ENCODE peak calls at places on chromosomes 6 and 20, in seven cellular contexts. L, K, R, P, H, C and X are unnamed samples.

GRCh38 chr20:25252686-25253421 is 5.0 kb downstream of the PYGB start:
- DNase-seq in L (no peak), K (peak; percentile 46), R (no peak), P (no peak), H (no peak), C (peak; percentile 54), X (no peak)

GRCh38 chr6:29723666-29724588 is 693 bp downstream of the HLA-F start:
- DNase-seq in L (no peak), K (no peak), R (peak; percentile 19), P (peak; percentile 78), H (no peak), C (no peak), X (no peak)

GRCh38 chr6:159151266-159151855 is 17.8 kb upstream of the FNDC1 start:
- DNase-seq in L (peak; percentile 27), K (peak; percentile 19), R (peak; percentile 59), P (no peak), H (peak; percentile 34), C (peak; percentile 69), X (no peak)

GRCh38 chr6:84089081-84089480 is 55.5 kb downstream of the MRAP2 start:
- DNase-seq in L (no peak), K (no peak), R (no peak), P (no peak), H (no peak), C (no peak), X (no peak)

GRCh38 chr6:43456737-43457126 is 1.4 kb upstream of the DLK2 start:
- DNase-seq in L (no peak), K (no peak), R (no peak), P (no peak), H (no peak), C (no peak), X (no peak)

GRCh38 chr20:891121-892080 is 24.7 kb downstream of the ANGPT4 start:
- DNase-seq in L (no peak), K (peak; percentile 51), R (no peak), P (no peak), H (no peak), C (peak; percentile 74), X (peak; percentile 23)

GRCh38 chr6:90000864-90001731 is 106.8 kb downstream of the GJA10 start:
- DNase-seq in L (no peak), K (peak; percentile 61), R (no peak), P (no peak), H (no peak), C (no peak), X (peak; percentile 37)

GRCh38 chr6:53456809-53457208 is 88.1 kb downstream of the GCLC start:
- DNase-seq in L (no peak), K (no peak), R (no peak), P (no peak), H (no peak), C (no peak), X (no peak)

GRCh38 chr6:167827588-167828324 is 1.0 kb downstream of the AFDN start:
- DNase-seq in L (no peak), K (peak; percentile 48), R (peak; percentile 70), P (peak; percentile 74), H (peak; percentile 74), C (no peak), X (no peak)

GRCh38 chr6:139931746-139932145 is 557.3 kb upstream of the CITED2 start:
- DNase-seq in L (no peak), K (no peak), R (no peak), P (no peak), H (no peak), C (no peak), X (no peak)

GRCh38 chr20:20497242-20497985 is 129.5 kb downstream of the INSM1 start:
- DNase-seq in L (no peak), K (no peak), R (no peak), P (no peak), H (no peak), C (no peak), X (no peak)

GRCh38 chr20:37897008-37897548 is 5.8 kb upstream of the VSTM2L start:
- DNase-seq in L (no peak), K (no peak), R (peak; percentile 79), P (no peak), H (no peak), C (no peak), X (no peak)

GRCh38 chr6:21258665-21259064 is 334.9 kb upstream of the SOX4 start:
- DNase-seq in L (no peak), K (no peak), R (no peak), P (no peak), H (no peak), C (no peak), X (no peak)

GRCh38 chr6:4055420-4056041 is 23.4 kb downstream of the FAM217A start:
- DNase-seq in L (peak; percentile 47), K (peak; percentile 73), R (no peak), P (no peak), H (peak; percentile 68), C (no peak), X (peak; percentile 66)

GRCh38 chr6:12119085-12119588 is 107.0 kb downstream of the HIVEP1 start:
- DNase-seq in L (peak; percentile 28), K (no peak), R (no peak), P (no peak), H (no peak), C (no peak), X (no peak)

GRCh38 chr6:14276667-14277404 is 159.3 kb downstream of the CD83 start:
- DNase-seq in L (no peak), K (no peak), R (no peak), P (no peak), H (no peak), C (no peak), X (peak; percentile 54)

GRCh38 chr6:36822506-36823269 is 16.6 kb downstream of the CPNE5 start:
- DNase-seq in L (no peak), K (no peak), R (no peak), P (no peak), H (no peak), C (no peak), X (peak; percentile 82)

GRCh38 chr20:9040874-9041524 is 27.9 kb upstream of the PLCB4 start:
- DNase-seq in L (no peak), K (no peak), R (no peak), P (no peak), H (no peak), C (no peak), X (peak; percentile 64)

GRCh38 chr6:3231213-3232016 is 4.0 kb upstream of the TUBB2B start:
- DNase-seq in L (peak; percentile 62), K (peak; percentile 60), R (peak; percentile 81), P (peak; percentile 81), H (peak; percentile 80), C (peak; percentile 79), X (peak; percentile 59)

GRCh38 chr6:33205172-33206026 is 944 bp downstream of the HSD17B8 start:
- DNase-seq in L (peak; percentile 46), K (peak; percentile 73), R (no peak), P (peak; percentile 64), H (no peak), C (no peak), X (peak; percentile 86)
- TF ChIP-seq CTCF in L (no peak), K (no peak), R (no peak), P (no peak), H (peak; percentile 57), C (no peak), X (no peak)

GRCh38 chr6:85361643-85362014 is 88.3 kb upstream of the NT5E start:
- DNase-seq in L (no peak), K (no peak), R (no peak), P (no peak), H (no peak), C (no peak), X (no peak)
- H3K9me3 ChIP-seq in L (no peaks in the 10 kb centered on the region), K (no peaks in the 10 kb centered on the region), R (no peaks in the 10 kb centered on the region), P (no peaks in the 10 kb centered on the region), H (no peaks in the 10 kb centered on the region), C (no peaks in the 10 kb centered on the region), X (no peaks in the 10 kb centered on the region)

DNA sequence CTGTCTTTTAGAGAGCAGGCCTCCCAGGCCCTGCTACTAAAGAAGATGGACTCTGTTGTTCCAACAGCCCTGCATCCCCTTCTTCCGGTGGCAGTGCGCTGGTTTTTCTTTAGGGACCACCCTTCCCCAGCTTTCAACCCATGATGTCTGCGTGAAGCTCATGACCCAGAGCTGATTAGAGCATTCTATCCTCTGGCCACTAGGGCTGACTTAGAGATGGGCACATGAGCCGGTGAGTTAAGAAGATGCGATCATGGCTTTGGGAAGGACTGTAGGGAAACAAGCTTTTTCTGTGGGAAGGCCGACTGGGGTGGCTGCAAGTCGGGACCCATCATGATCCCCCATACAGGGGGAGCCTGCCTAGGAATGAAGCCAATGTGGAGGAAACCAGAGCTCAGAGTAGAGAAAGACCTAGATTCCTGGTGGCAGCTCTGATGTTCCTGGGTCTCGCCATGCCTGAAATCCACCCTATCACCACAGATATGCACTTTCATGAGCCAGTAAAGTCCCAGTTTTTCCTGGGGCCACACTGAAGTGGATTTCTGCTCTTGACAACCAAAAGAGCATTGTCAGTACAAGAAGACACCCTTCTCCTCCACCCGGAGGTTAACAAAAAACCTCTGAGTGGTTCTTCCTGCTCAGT is 29.1 kb upstream of the STX16 start:
- DNase-seq in L (no peak), K (no peak), R (no peak), P (no peak), H (no peak), C (no peak), X (no peak)
- TF ChIP-seq CTCF in L (no peak), K (peak; percentile 31), R (peak; percentile 30), P (no peak), H (peak; percentile 13), C (no peak), X (peak; percentile 13)

GRCh38 chr6:137211910-137212309 is 7.3 kb downstream of the IFNGR1 start:
- DNase-seq in L (no peak), K (no peak), R (no peak), P (no peak), H (no peak), C (no peak), X (no peak)
- H3K9me3 ChIP-seq in L (peaks cover 6% of the 10 kb centered on the region), K (no peaks in the 10 kb centered on the region), R (no peaks in the 10 kb centered on the region), P (no peaks in the 10 kb centered on the region), H (peaks cover 20% of the 10 kb centered on the region), C (no peaks in the 10 kb centered on the region), X (no peaks in the 10 kb centered on the region)

GRCh38 chr6:52164319-52165094 is 21.7 kb upstream of the IL17A start:
- DNase-seq in L (no peak), K (no peak), R (no peak), P (no peak), H (no peak), C (no peak), X (no peak)

GRCh38 chr6:52160468-52161104 is 25.6 kb upstream of the IL17A start:
- DNase-seq in L (no peak), K (no peak), R (no peak), P (no peak), H (no peak), C (no peak), X (no peak)

GRCh38 chr6:52167272-52167671 is 18.9 kb upstream of the IL17A start:
- DNase-seq in L (no peak), K (no peak), R (no peak), P (no peak), H (no peak), C (no peak), X (no peak)

GRCh38 chr6:52161689-52162438 is 24.3 kb upstream of the IL17A start:
- DNase-seq in L (no peak), K (no peak), R (no peak), P (no peak), H (no peak), C (no peak), X (no peak)

GRCh38 chr6:52162940-52163908 is 23.0 kb upstream of the IL17A start:
- DNase-seq in L (peak; percentile 2), K (peak; percentile 34), R (no peak), P (no peak), H (peak; percentile 53), C (no peak), X (no peak)
- TF ChIP-seq CTCF in L (peak; percentile 54), K (peak; percentile 93), R (peak; percentile 22), P (peak; percentile 26), H (peak; percentile 85), C (peak; percentile 50), X (peak; percentile 48)